ENCODE peak calls at places on chromosomes 2 and 18, in eight cellular contexts. P is heart right ventricle, K is adrenal gland, Y is lower lobe of right lung, Q is cardiac muscle cell, O is SK-N-SH, J is PC-3, N is IMR-90. W is an unnamed sample.

GRCh38 chr2:70525032-70525431 is 28.6 kb downstream of the TGFA start:
- DNase-seq in P (no peak), K (no peak), Y (no peak), Q (no peak), O (no peak), J (peak), N (no peak), W (no peak)

GRCh38 chr2:232772540-232772939 is 3.8 kb downstream of the KCNJ13 start:
- DNase-seq in P (no peak), K (no peak), Y (no peak), Q (no peak), O (no peak), J (no peak), N (no peak), W (no peak)

GRCh38 chr2:152716805-152717241 is 438 bp downstream of the PRPF40A start:
- DNase-seq in P (peak), K (peak), Y (no peak), Q (peak), O (peak), J (peak), N (no peak), W (peak)

GRCh38 chr2:18319987-18320386 is 240.5 kb downstream of the RDH14 start:
- DNase-seq in P (no peak), K (no peak), Y (no peak), Q (no peak), O (no peak), J (no peak), N (peak), W (no peak)

GRCh38 chr2:240157147-240157470 is 16.7 kb upstream of the OTOS start:
- DNase-seq in P (no peak), K (no peak), Y (peak), Q (no peak), O (no peak), J (no peak), N (no peak), W (no peak)

GRCh38 chr2:140988597-140988996 is 1142.2 kb downstream of the LRP1B start:
- DNase-seq in P (no peak), K (no peak), Y (no peak), Q (no peak), O (no peak), J (peak), N (peak), W (no peak)

GRCh38 chr2:188610827-188611226 is 319.2 kb downstream of the GULP1 start:
- DNase-seq in P (no peak), K (no peak), Y (no peak), Q (no peak), O (no peak), J (no peak), N (peak), W (no peak)

GRCh38 chr2:147320148-147320547 is 524.7 kb upstream of the ACVR2A start:
- DNase-seq in P (no peak), K (no peak), Y (no peak), Q (no peak), O (no peak), J (no peak), N (no peak), W (no peak)

GRCh38 chr18:38077219-38077618 is 511.6 kb upstream of the CELF4 start:
- DNase-seq in P (no peak), K (no peak), Y (no peak), Q (peak), O (no peak), J (no peak), N (no peak), W (no peak)

GRCh38 chr2:168545439-168546082 is 89.5 kb downstream of the CERS6 start:
- DNase-seq in P (peak), K (no peak), Y (no peak), Q (peak), O (no peak), J (peak), N (peak), W (no peak)

GRCh38 chr2:144996225-144996795 is 476.4 kb upstream of the ZEB2 start:
- DNase-seq in P (no peak), K (no peak), Y (no peak), Q (no peak), O (no peak), J (peak), N (peak), W (no peak)

GRCh38 chr18:73381361-73382031 is 513.7 kb upstream of the NETO1 start:
- DNase-seq in P (no peak), K (no peak), Y (no peak), Q (no peak), O (no peak), J (peak), N (no peak), W (no peak)

GRCh38 chr2:127619901-127620705 is 25.9 kb upstream of the GPR17 start:
- DNase-seq in P (peak), K (no peak), Y (peak), Q (no peak), O (peak), J (peak), N (no peak), W (peak)

GRCh38 chr2:105879798-105880300 is 135.1 kb downstream of the NCK2 start:
- DNase-seq in P (no peak), K (no peak), Y (no peak), Q (no peak), O (no peak), J (no peak), N (no peak), W (no peak)

GRCh38 chr2:108536133-108536780 is 2.0 kb downstream of the LIMS1 start:
- DNase-seq in P (no peak), K (no peak), Y (no peak), Q (no peak), O (no peak), J (peak), N (peak), W (no peak)

GRCh38 chr18:45357681-45358470 is 257.4 kb upstream of the SLC14A2 start:
- DNase-seq in P (no peak), K (no peak), Y (no peak), Q (no peak), O (no peak), J (peak), N (no peak), W (no peak)

GRCh38 chr2:207482630-207483029 is 47.1 kb upstream of the CREB1 start:
- DNase-seq in P (no peak), K (no peak), Y (no peak), Q (no peak), O (no peak), J (peak), N (peak), W (no peak)

GRCh38 chr2:86062043-86062442 is 43.6 kb downstream of the POLR1A start:
- DNase-seq in P (no peak), K (no peak), Y (no peak), Q (no peak), O (no peak), J (peak), N (peak), W (no peak)

GRCh38 chr2:216112926-216113325 is 3.8 kb downstream of the XRCC5 start:
- DNase-seq in P (no peak), K (no peak), Y (no peak), Q (no peak), O (no peak), J (no peak), N (no peak), W (no peak)

GRCh38 chr2:182587831-182588230 is 128.2 kb upstream of the DNAJC10 start:
- DNase-seq in P (no peak), K (no peak), Y (no peak), Q (no peak), O (no peak), J (peak), N (peak), W (no peak)

GRCh38 chr18:77254711-77255110 is 5.1 kb downstream of the GALR1 start:
- DNase-seq in P (no peak), K (no peak), Y (no peak), Q (no peak), O (no peak), J (no peak), N (no peak), W (no peak)

GRCh38 chr2:75327334-75327733 is 128.0 kb upstream of the TACR1 start:
- DNase-seq in P (no peak), K (no peak), Y (no peak), Q (no peak), O (no peak), J (no peak), N (no peak), W (no peak)

GRCh38 chr18:2083691-2084090 is 487.6 kb downstream of the METTL4 start:
- DNase-seq in P (no peak), K (no peak), Y (no peak), Q (peak), O (no peak), J (peak), N (no peak), W (peak)

GRCh38 chr2:223054193-223054781 is 2.3 kb downstream of the KCNE4 start:
- DNase-seq in P (peak), K (peak), Y (no peak), Q (no peak), O (no peak), J (no peak), N (peak), W (no peak)

GRCh38 chr2:84939426-84940087 is 31.4 kb upstream of the KCMF1 start:
- DNase-seq in P (no peak), K (no peak), Y (no peak), Q (no peak), O (no peak), J (no peak), N (no peak), W (no peak)

GRCh38 chr2:71000780-71001591 is 6.3 kb upstream of the TEX261 start:
- DNase-seq in P (peak), K (peak), Y (peak), Q (peak), O (peak), J (peak), N (peak), W (peak)

GRCh38 chr18:13136056-13136688 is 82.4 kb upstream of the LDLRAD4 start:
- DNase-seq in P (no peak), K (no peak), Y (no peak), Q (no peak), O (no peak), J (no peak), N (no peak), W (no peak)

GRCh38 chr2:127004893-127005600 is 101.9 kb downstream of the BIN1 start:
- DNase-seq in P (no peak), K (no peak), Y (no peak), Q (no peak), O (no peak), J (no peak), N (no peak), W (peak)

GRCh38 chr18:68262697-68263293 is 452.1 kb downstream of the TMX3 start:
- DNase-seq in P (no peak), K (no peak), Y (no peak), Q (no peak), O (no peak), J (peak), N (peak), W (no peak)

GRCh38 chr18:64409511-64409910 is 260.6 kb upstream of the LINC00305 start:
- DNase-seq in P (no peak), K (no peak), Y (no peak), Q (peak), O (no peak), J (peak), N (no peak), W (no peak)

GRCh38 chr2:96143848-96144480 is 1.3 kb downstream of the DUSP2 start:
- DNase-seq in P (no peak), K (no peak), Y (peak), Q (no peak), O (no peak), J (peak), N (no peak), W (peak)

GRCh38 chr2:8659092-8659734 is 22.6 kb upstream of the ID2 start:
- DNase-seq in P (no peak), K (peak), Y (no peak), Q (no peak), O (peak), J (no peak), N (no peak), W (no peak)

GRCh38 chr2:201795608-201796477 is 10.5 kb upstream of the CDK15 start:
- DNase-seq in P (peak), K (peak), Y (no peak), Q (peak), O (peak), J (peak), N (peak), W (peak)

GRCh38 chr2:233350708-233351107 is 3.6 kb upstream of the DGKD start:
- DNase-seq in P (no peak), K (peak), Y (no peak), Q (no peak), O (peak), J (peak), N (peak), W (no peak)

GRCh38 chr18:63159590-63159989 is 160.0 kb downstream of the BCL2 start:
- DNase-seq in P (no peak), K (no peak), Y (no peak), Q (no peak), O (no peak), J (no peak), N (no peak), W (no peak)

GRCh38 chr2:61675204-61675603 is 137.0 kb upstream of the XPO1 start:
- DNase-seq in P (no peak), K (no peak), Y (no peak), Q (no peak), O (no peak), J (no peak), N (no peak), W (no peak)

GRCh38 chr2:61671561-61672315 is 133.6 kb upstream of the XPO1 start:
- DNase-seq in P (no peak), K (no peak), Y (no peak), Q (no peak), O (no peak), J (peak), N (no peak), W (no peak)

DNA sequence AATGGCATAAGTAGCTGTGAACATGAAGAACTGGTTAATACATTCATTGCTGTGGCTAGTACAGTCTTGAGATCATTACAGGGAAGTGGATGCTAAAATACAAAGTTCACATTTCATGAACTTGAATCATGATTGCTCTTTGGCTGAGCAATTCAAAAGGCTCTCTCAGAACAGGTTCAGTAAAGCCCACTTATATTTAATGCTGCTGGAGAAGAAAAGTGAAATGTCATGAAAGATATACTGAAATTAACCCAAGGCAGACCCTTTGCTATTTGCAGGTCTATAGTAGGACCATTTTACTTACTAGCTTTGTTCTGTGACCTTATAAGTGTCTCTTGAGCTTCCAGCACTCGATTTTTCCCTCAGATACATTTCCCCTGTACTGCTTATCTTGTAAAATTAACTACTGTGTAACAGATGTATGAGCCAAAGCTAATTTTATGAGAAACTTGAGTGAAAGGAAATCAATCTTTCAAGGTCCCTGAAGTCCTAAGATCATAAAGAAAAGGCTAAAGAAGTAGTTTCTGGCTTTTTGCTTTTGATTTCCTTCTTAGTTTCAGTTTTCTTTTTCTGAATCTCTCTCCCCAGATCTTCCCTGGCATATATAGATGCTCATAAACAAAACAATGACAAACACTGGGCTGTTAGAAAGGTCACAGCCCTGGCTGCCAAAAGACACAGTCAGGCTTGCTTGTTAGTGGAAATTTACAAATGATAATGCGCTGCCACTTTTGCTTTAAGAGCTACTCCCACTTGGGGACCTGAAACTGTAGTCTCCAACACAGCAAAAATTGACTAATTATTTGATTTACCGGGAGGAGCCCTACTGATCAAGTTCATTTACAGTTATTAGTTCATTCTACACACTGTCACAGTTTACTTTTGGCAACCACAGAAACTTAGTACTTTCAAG is 132.7 kb upstream of the XPO1 start:
- DNase-seq in P (peak), K (peak), Y (no peak), Q (peak), O (no peak), J (peak), N (peak), W (no peak)
- H3K4me3 ChIP-seq in P (peak), K (peak), Y (peak), Q (no peak), O (peak), J (peak), N (peak), W (no peak)

DNA sequence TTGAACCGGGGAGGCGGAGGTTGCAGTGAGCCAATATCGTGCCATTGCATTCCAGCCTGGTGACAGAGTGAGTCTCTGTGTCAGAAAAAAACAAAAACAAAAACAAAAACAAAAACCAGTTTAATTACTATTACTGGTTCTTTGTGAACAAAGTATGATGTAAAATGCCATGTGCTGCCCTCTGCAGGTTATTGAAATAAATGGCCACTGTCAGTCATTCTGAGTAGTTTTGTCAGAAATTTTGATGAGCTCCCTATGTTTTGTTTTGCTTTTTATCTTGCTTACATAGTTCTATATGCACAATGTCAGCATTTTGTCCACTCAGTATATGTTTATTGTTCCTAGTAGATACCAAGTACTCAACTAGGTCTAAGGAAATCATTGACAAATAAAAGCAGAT is 423.6 kb upstream of the CHST9 start:
- DNase-seq in P (no peak), K (no peak), Y (no peak), Q (no peak), O (no peak), J (peak), N (no peak), W (no peak)
- TF ChIP-seq CTCF in P (peak), K (no peak), Y (peak), Q (peak), O (peak), J (peak), N (peak), W (peak)

GRCh38 chr2:101223814-101224231 is 28.9 kb upstream of the CNOT11 start:
- DNase-seq in P (no peak), K (no peak), Y (no peak), Q (no peak), O (no peak), J (no peak), N (no peak), W (no peak)
- H3K4me3 ChIP-seq in P (no peak), K (no peak), Y (no peak), Q (no peak), O (no peak), J (no peak), N (no peak), W (no peak)

GRCh38 chr2:200575957-200576356 is 9.9 kb upstream of the AOX1 start:
- DNase-seq in P (no peak), K (no peak), Y (no peak), Q (no peak), O (no peak), J (peak), N (peak), W (no peak)
- TF ChIP-seq CTCF in P (no peak), K (peak), Y (peak), Q (peak), O (peak), J (peak), N (peak), W (no peak)

DNA sequence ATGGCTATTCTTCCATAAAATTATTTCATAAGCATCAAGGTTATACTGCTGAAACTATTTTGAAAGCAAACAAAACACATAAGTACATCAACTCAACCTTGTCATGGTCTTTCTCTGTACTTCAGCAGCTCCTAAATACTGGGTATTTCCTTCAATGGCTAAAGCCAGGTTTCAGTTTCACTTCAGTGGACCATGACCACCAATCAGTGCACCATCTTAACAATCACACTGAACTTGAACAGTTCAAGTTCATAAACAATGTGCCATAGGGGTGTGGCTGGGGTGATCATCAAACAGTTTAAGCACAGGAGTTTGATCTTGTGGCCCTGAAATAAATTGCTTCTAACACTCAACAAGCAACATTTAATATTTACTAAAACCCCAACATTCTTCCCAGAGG is 124.1 kb upstream of the FIGN start:
- DNase-seq in P (no peak), K (no peak), Y (no peak), Q (no peak), O (no peak), J (no peak), N (peak), W (no peak)
- H3K4me3 ChIP-seq in P (no peak), K (no peak), Y (no peak), Q (no peak), O (no peak), J (no peak), N (peak), W (no peak)